ENCODE peak calls at places on chromosomes 3 and 15, in six cellular contexts. A is AG04449; R is CD4-positive, alpha-beta T cell; D is Calu3; J is nephron progenitor cell; U is CD8-positive, alpha-beta T cell. Y is an unnamed sample.
A peak's percentile ranks its signal among the peaks of the same experiment; 100 is the strongest.

GRCh38 chr3:185460719-185461350 is 38.0 kb downstream of the TMEM41A start:
- DNase-seq in J (no peak), U (no peak), R (no peak), A (no peak), D (no peak), Y (no peak)

GRCh38 chr3:11494131-11494916 is 149.4 kb downstream of the VGLL4 start:
- DNase-seq in D (no peak), A (no peak), U (no peak), J (no peak), R (no peak), Y (no peak)

GRCh38 chr3:140863481-140864084 is 78.1 kb upstream of the SLC25A36 start:
- DNase-seq in R (peak; percentile 3), A (peak; percentile 3), U (peak; percentile 0), J (peak; percentile 68), D (peak; percentile 84), Y (peak; percentile 55)

GRCh38 chr3:61331937-61332590 is 80.8 kb upstream of the FHIT start:
- DNase-seq in D (no peak), R (no peak), J (no peak), U (no peak), A (no peak), Y (no peak)

GRCh38 chr3:36991923-36992805 is 767 bp downstream of the EPM2AIP1 start:
- DNase-seq in U (no peak), J (no peak), D (no peak), A (peak; percentile 17), R (no peak), Y (no peak)

GRCh38 chr3:149214702-149215101 is 6.9 kb downstream of the CP start:
- DNase-seq in D (no peak), J (no peak), A (no peak), U (no peak), R (no peak), Y (no peak)

GRCh38 chr3:24521306-24522154 is 26.9 kb upstream of the THRB start:
- DNase-seq in A (no peak), R (no peak), J (peak; percentile 66), D (peak; percentile 59), U (no peak), Y (peak; percentile 51)

GRCh38 chr3:78116874-78117273 is 1077.0 kb downstream of the ROBO2 start:
- DNase-seq in J (no peak), A (no peak), R (no peak), D (no peak), U (no peak), Y (no peak)

GRCh38 chr15:95457520-95457919 is 873.0 kb upstream of the NR2F2 start:
- DNase-seq in D (no peak), U (no peak), A (no peak), R (no peak), J (no peak), Y (no peak)

GRCh38 chr15:32923176-32923575 is 205.4 kb downstream of the GREM1 start:
- DNase-seq in J (no peak), A (no peak), D (no peak), R (no peak), U (no peak), Y (no peak)

GRCh38 chr3:100075731-100076543 is 38.4 kb downstream of the FILIP1L start:
- DNase-seq in A (no peak), R (no peak), U (no peak), D (no peak), J (no peak), Y (no peak)

GRCh38 chr3:107217161-107217560 is 160.1 kb upstream of the CCDC54 start:
- DNase-seq in J (no peak), A (peak; percentile 76), D (peak; percentile 45), U (no peak), R (no peak), Y (no peak)

GRCh38 chr15:70504305-70504951 is 258.9 kb downstream of the UACA start:
- DNase-seq in R (peak; percentile 10), U (no peak), A (no peak), J (no peak), D (no peak), Y (no peak)

GRCh38 chr15:62809968-62810260 is 232.6 kb upstream of the TPM1 start:
- DNase-seq in J (no peak), U (no peak), D (no peak), A (no peak), R (no peak), Y (no peak)

GRCh38 chr3:79960594-79960993 is 192.8 kb upstream of the ROBO1 start:
- DNase-seq in J (no peak), A (no peak), U (no peak), D (no peak), R (no peak), Y (no peak)

GRCh38 chr15:83695901-83696425 is 42.0 kb downstream of the ADAMTSL3 start:
- DNase-seq in U (no peak), D (no peak), J (no peak), R (no peak), A (no peak), Y (no peak)

GRCh38 chr3:112089956-112090898 is 4.0 kb downstream of the C3orf52 start:
- DNase-seq in U (no peak), R (no peak), J (peak; percentile 16), A (no peak), D (no peak), Y (no peak)

GRCh38 chr3:55702822-55703221 is 215.7 kb upstream of the WNT5A start:
- DNase-seq in R (no peak), D (no peak), A (no peak), U (no peak), J (no peak), Y (no peak)

GRCh38 chr3:120017692-120018091 is 76.6 kb downstream of the GSK3B start:
- DNase-seq in U (no peak), R (no peak), D (no peak), J (no peak), A (no peak), Y (no peak)

GRCh38 chr3:27758083-27758482 is 36.0 kb upstream of the EOMES start:
- DNase-seq in A (peak; percentile 51), D (no peak), R (no peak), U (no peak), J (no peak), Y (no peak)

GRCh38 chr3:27138005-27138404 is 231.2 kb downstream of the NEK10 start:
- DNase-seq in D (no peak), U (no peak), A (no peak), R (no peak), J (no peak), Y (no peak)

GRCh38 chr3:144636833-144637232 is 665.2 kb downstream of the DIPK2A start:
- DNase-seq in D (peak; percentile 45), R (no peak), U (no peak), A (no peak), J (peak; percentile 23), Y (no peak)
- TF ChIP-seq CTCF in D (no peak), R (no peak), U (no peak), A (no peak), J (peak; percentile 15), Y (no peak)

GRCh38 chr3:52265387-52265786 is 13.1 kb downstream of the WDR82 start:
- DNase-seq in J (no peak), U (no peak), A (no peak), R (no peak), D (no peak), Y (no peak)
- TF ChIP-seq CTCF in J (no peak), U (no peak), A (no peak), R (no peak), D (no peak), Y (no peak)

GRCh38 chr15:44289352-44289790 is 852 bp downstream of the GOLM2 start:
- DNase-seq in D (no peak), R (no peak), J (no peak), U (no peak), A (no peak), Y (no peak)
- TF ChIP-seq CTCF in D (no peak), R (no peak), J (no peak), U (no peak), A (no peak), Y (no peak)

GRCh38 chr3:170189396-170190256 is 8.1 kb upstream of the PHC3 start:
- DNase-seq in D (no peak), R (no peak), A (no peak), U (no peak), J (no peak), Y (no peak)
- TF ChIP-seq CTCF in D (no peak), R (no peak), A (no peak), U (no peak), J (no peak), Y (no peak)

DNA sequence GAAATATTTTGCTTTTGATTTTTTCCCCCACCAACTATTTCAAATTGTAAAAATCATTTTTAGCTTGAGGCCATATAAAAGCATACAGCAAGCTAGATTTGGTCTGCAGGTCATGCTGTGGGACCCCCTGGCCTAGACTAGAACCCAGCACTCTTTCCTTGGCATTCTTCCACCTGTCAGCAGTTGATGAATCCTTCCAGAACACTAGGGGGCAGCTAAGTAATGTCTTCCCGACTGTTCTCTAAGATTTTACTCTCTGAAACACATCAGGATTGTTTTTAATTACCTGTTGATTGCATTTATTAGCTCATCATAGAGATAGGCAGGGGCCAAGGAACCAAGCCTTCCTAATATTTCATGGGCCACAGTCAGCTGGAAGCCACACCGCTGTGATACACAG is 174.5 kb downstream of the CACNA1D start:
- DNase-seq in R (no peak), U (no peak), J (no peak), D (no peak), A (no peak), Y (no peak)
- TF ChIP-seq CTCF in R (no peak), U (no peak), J (peak; percentile 25), D (no peak), A (peak; percentile 23), Y (no peak)